ENCODE peak calls at places on chromosomes 11 and 22, in eight cellular contexts. One of them, this sample, is unnamed. For H3K36me3, the result is how much of the 10 kb centered on the place peaks cover.

GRCh38 chr22:50473855-50474671 is 772 bp downstream of the SBF1 start:
- DNase-seq in keratinocyte: no peak
- DNase-seq in GM23338: peak
- DNase-seq in hepatocyte: peak
- DNase-seq in HepG2: no peak
- DNase-seq in astrocyte: peak
- DNase-seq in neural progenitor cell: peak
- DNase-seq in GM23248: peak
- DNase-seq in this sample: peak

GRCh38 chr11:36557991-36558390 is 9.8 kb upstream of the RAG1 start:
- DNase-seq in keratinocyte: no peak
- DNase-seq in GM23338: no peak
- DNase-seq in hepatocyte: no peak
- DNase-seq in HepG2: no peak
- DNase-seq in astrocyte: no peak
- DNase-seq in neural progenitor cell: no peak
- DNase-seq in GM23248: no peak
- DNase-seq in this sample: no peak

GRCh38 chr11:65487467-65488272 is 11.2 kb upstream of the MALAT1 start:
- DNase-seq in keratinocyte: no peak
- DNase-seq in GM23338: peak
- DNase-seq in hepatocyte: peak
- DNase-seq in HepG2: peak
- DNase-seq in astrocyte: peak
- DNase-seq in neural progenitor cell: peak
- DNase-seq in GM23248: peak
- DNase-seq in this sample: peak

GRCh38 chr11:34997872-34998548 is 81.6 kb downstream of the PDHX start:
- DNase-seq in keratinocyte: no peak
- DNase-seq in GM23338: no peak
- DNase-seq in hepatocyte: no peak
- DNase-seq in HepG2: no peak
- DNase-seq in astrocyte: no peak
- DNase-seq in neural progenitor cell: no peak
- DNase-seq in GM23248: peak
- DNase-seq in this sample: no peak

GRCh38 chr11:63520606-63521170 is 14.8 kb downstream of the LGALS12 start:
- DNase-seq in keratinocyte: no peak
- DNase-seq in GM23338: no peak
- DNase-seq in hepatocyte: no peak
- DNase-seq in HepG2: no peak
- DNase-seq in astrocyte: no peak
- DNase-seq in neural progenitor cell: no peak
- DNase-seq in GM23248: peak
- DNase-seq in this sample: no peak

GRCh38 chr22:46931414-46931813 is 169.0 kb downstream of the TBC1D22A start:
- DNase-seq in keratinocyte: no peak
- DNase-seq in GM23338: peak
- DNase-seq in hepatocyte: peak
- DNase-seq in HepG2: no peak
- DNase-seq in astrocyte: peak
- DNase-seq in neural progenitor cell: no peak
- DNase-seq in GM23248: no peak
- DNase-seq in this sample: no peak

GRCh38 chr11:111331711-111332479 is 33.5 kb downstream of the POU2AF3 start:
- DNase-seq in keratinocyte: no peak
- DNase-seq in GM23338: no peak
- DNase-seq in hepatocyte: no peak
- DNase-seq in HepG2: no peak
- DNase-seq in astrocyte: peak
- DNase-seq in neural progenitor cell: no peak
- DNase-seq in GM23248: peak
- DNase-seq in this sample: no peak

GRCh38 chr11:94925422-94926270 is 47.7 kb downstream of the CWC15 start:
- DNase-seq in keratinocyte: no peak
- DNase-seq in GM23338: no peak
- DNase-seq in hepatocyte: no peak
- DNase-seq in HepG2: no peak
- DNase-seq in astrocyte: no peak
- DNase-seq in neural progenitor cell: no peak
- DNase-seq in GM23248: peak
- DNase-seq in this sample: no peak

GRCh38 chr11:103591554-103591953 is 444.9 kb upstream of the DDI1 start:
- DNase-seq in keratinocyte: no peak
- DNase-seq in GM23338: no peak
- DNase-seq in hepatocyte: no peak
- DNase-seq in HepG2: no peak
- DNase-seq in astrocyte: peak
- DNase-seq in neural progenitor cell: no peak
- DNase-seq in GM23248: no peak
- DNase-seq in this sample: no peak

GRCh38 chr11:67345949-67346819 is 7.2 kb downstream of the POLD4 start:
- DNase-seq in keratinocyte: no peak
- DNase-seq in GM23338: peak
- DNase-seq in hepatocyte: peak
- DNase-seq in HepG2: peak
- DNase-seq in astrocyte: peak
- DNase-seq in neural progenitor cell: peak
- DNase-seq in GM23248: peak
- DNase-seq in this sample: peak

GRCh38 chr22:42814215-42814614 is 42.9 kb downstream of the ARFGAP3 start:
- DNase-seq in keratinocyte: no peak
- DNase-seq in GM23338: no peak
- DNase-seq in hepatocyte: no peak
- DNase-seq in HepG2: peak
- DNase-seq in astrocyte: no peak
- DNase-seq in neural progenitor cell: no peak
- DNase-seq in GM23248: no peak
- DNase-seq in this sample: no peak

GRCh38 chr22:19287076-19287724 is 4.3 kb downstream of the CLTCL1 start:
- DNase-seq in keratinocyte: peak
- DNase-seq in GM23338: peak
- DNase-seq in hepatocyte: no peak
- DNase-seq in HepG2: no peak
- DNase-seq in astrocyte: peak
- DNase-seq in neural progenitor cell: peak
- DNase-seq in GM23248: peak
- DNase-seq in this sample: peak

GRCh38 chr11:100851129-100851528 is 164.0 kb downstream of the ARHGAP42 start:
- DNase-seq in keratinocyte: peak
- DNase-seq in GM23338: no peak
- DNase-seq in hepatocyte: no peak
- DNase-seq in HepG2: no peak
- DNase-seq in astrocyte: peak
- DNase-seq in neural progenitor cell: no peak
- DNase-seq in GM23248: peak
- DNase-seq in this sample: peak

GRCh38 chr11:60880635-60881282 is 13.4 kb downstream of the ZP1 start:
- DNase-seq in keratinocyte: no peak
- DNase-seq in GM23338: no peak
- DNase-seq in hepatocyte: no peak
- DNase-seq in HepG2: peak
- DNase-seq in astrocyte: no peak
- DNase-seq in neural progenitor cell: no peak
- DNase-seq in GM23248: no peak
- DNase-seq in this sample: no peak
- H3K27ac ChIP-seq in keratinocyte: no peak
- H3K27ac ChIP-seq in GM23338: no peak
- H3K27ac ChIP-seq in hepatocyte: no peak
- H3K27ac ChIP-seq in HepG2: peak
- H3K27ac ChIP-seq in astrocyte: no peak
- H3K27ac ChIP-seq in neural progenitor cell: no peak
- H3K27ac ChIP-seq in GM23248: no peak
- H3K27ac ChIP-seq in this sample: no peak

GRCh38 chr11:46388619-46389449 is 2.7 kb downstream of the CHRM4 start:
- DNase-seq in keratinocyte: no peak
- DNase-seq in GM23338: peak
- DNase-seq in hepatocyte: no peak
- DNase-seq in HepG2: no peak
- DNase-seq in astrocyte: no peak
- DNase-seq in neural progenitor cell: peak
- DNase-seq in GM23248: no peak
- DNase-seq in this sample: no peak
- TF ChIP-seq EZH2 in keratinocyte: peak
- TF ChIP-seq EZH2 in GM23338: no peak
- TF ChIP-seq EZH2 in hepatocyte: peak
- TF ChIP-seq EZH2 in HepG2: no peak
- TF ChIP-seq EZH2 in astrocyte: peak
- TF ChIP-seq EZH2 in neural progenitor cell: no peak
- TF ChIP-seq EZH2 in GM23248: peak
- TF ChIP-seq EZH2 in this sample: no peak

GRCh38 chr22:24094966-24095365 is 83.9 kb downstream of the CABIN1 start:
- DNase-seq in keratinocyte: no peak
- DNase-seq in GM23338: no peak
- DNase-seq in hepatocyte: no peak
- DNase-seq in HepG2: no peak
- DNase-seq in astrocyte: no peak
- DNase-seq in neural progenitor cell: no peak
- DNase-seq in GM23248: no peak
- DNase-seq in this sample: no peak
- H3K36me3 ChIP-seq in keratinocyte: under half
- H3K36me3 ChIP-seq in GM23338: under half
- H3K36me3 ChIP-seq in hepatocyte: under half
- H3K36me3 ChIP-seq in HepG2: half or more
- H3K36me3 ChIP-seq in astrocyte: under half
- H3K36me3 ChIP-seq in neural progenitor cell: under half
- H3K36me3 ChIP-seq in GM23248: under half
- H3K36me3 ChIP-seq in this sample: under half

GRCh38 chr22:36196254-36197064 is 5.2 kb downstream of the APOL4 start:
- DNase-seq in keratinocyte: no peak
- DNase-seq in GM23338: no peak
- DNase-seq in hepatocyte: no peak
- DNase-seq in HepG2: no peak
- DNase-seq in astrocyte: no peak
- DNase-seq in neural progenitor cell: no peak
- DNase-seq in GM23248: no peak
- DNase-seq in this sample: no peak
- H3K27ac ChIP-seq in keratinocyte: no peak
- H3K27ac ChIP-seq in GM23338: no peak
- H3K27ac ChIP-seq in hepatocyte: peak
- H3K27ac ChIP-seq in HepG2: no peak
- H3K27ac ChIP-seq in astrocyte: no peak
- H3K27ac ChIP-seq in neural progenitor cell: no peak
- H3K27ac ChIP-seq in GM23248: no peak
- H3K27ac ChIP-seq in this sample: no peak

GRCh38 chr11:13955971-13956421 is 6.5 kb upstream of the SPON1 start:
- DNase-seq in keratinocyte: peak
- DNase-seq in GM23338: peak
- DNase-seq in hepatocyte: peak
- DNase-seq in HepG2: peak
- DNase-seq in astrocyte: peak
- DNase-seq in neural progenitor cell: peak
- DNase-seq in GM23248: peak
- DNase-seq in this sample: no peak
- TF ChIP-seq EZH2 in keratinocyte: no peak
- TF ChIP-seq EZH2 in GM23338: no peak
- TF ChIP-seq EZH2 in hepatocyte: no peak
- TF ChIP-seq EZH2 in HepG2: no peak
- TF ChIP-seq EZH2 in astrocyte: no peak
- TF ChIP-seq EZH2 in neural progenitor cell: no peak
- TF ChIP-seq EZH2 in GM23248: no peak
- TF ChIP-seq EZH2 in this sample: no peak

DNA sequence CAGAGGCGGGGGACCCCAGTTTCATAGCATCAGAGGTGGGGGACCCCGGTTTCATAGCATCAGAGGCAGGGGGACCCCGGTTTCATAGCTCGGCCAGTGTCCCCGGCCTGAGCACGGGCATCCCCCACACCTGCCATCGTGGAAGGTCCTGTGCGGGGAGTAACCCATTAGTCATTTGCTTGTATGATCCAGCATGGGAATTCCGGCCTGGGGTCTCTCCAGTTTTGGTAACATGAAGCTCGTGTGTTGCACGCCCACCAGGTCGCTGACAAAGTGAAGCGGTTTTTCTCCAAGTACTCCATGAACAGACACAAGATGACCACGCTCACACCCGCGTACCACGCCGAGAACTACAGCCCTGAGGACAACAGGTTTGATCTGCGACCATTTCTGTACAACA is 29.0 kb upstream of the KRTAP5-7 start:
- DNase-seq in keratinocyte: no peak
- DNase-seq in GM23338: no peak
- DNase-seq in hepatocyte: no peak
- DNase-seq in HepG2: no peak
- DNase-seq in astrocyte: no peak
- DNase-seq in neural progenitor cell: no peak
- DNase-seq in GM23248: no peak
- DNase-seq in this sample: no peak
- H3K36me3 ChIP-seq in keratinocyte: under half
- H3K36me3 ChIP-seq in GM23338: under half
- H3K36me3 ChIP-seq in hepatocyte: under half
- H3K36me3 ChIP-seq in HepG2: half or more
- H3K36me3 ChIP-seq in astrocyte: under half
- H3K36me3 ChIP-seq in neural progenitor cell: under half
- H3K36me3 ChIP-seq in GM23248: under half
- H3K36me3 ChIP-seq in this sample: half or more

GRCh38 chr11:130146797-130147196 is 12.8 kb upstream of the ST14 start:
- DNase-seq in keratinocyte: no peak
- DNase-seq in GM23338: no peak
- DNase-seq in hepatocyte: no peak
- DNase-seq in HepG2: no peak
- DNase-seq in astrocyte: no peak
- DNase-seq in neural progenitor cell: no peak
- DNase-seq in GM23248: no peak
- DNase-seq in this sample: peak
- H3K27ac ChIP-seq in keratinocyte: no peak
- H3K27ac ChIP-seq in GM23338: no peak
- H3K27ac ChIP-seq in hepatocyte: peak
- H3K27ac ChIP-seq in HepG2: peak
- H3K27ac ChIP-seq in astrocyte: no peak
- H3K27ac ChIP-seq in neural progenitor cell: no peak
- H3K27ac ChIP-seq in GM23248: no peak
- H3K27ac ChIP-seq in this sample: peak